ENCODE peak calls at places on chromosome X, in eight cellular contexts. One of them, this sample, is unnamed.

GRCh38 chrX:9940397-9940796 is 26.8 kb upstream of the CLDN34 start:
- DNase-seq in COR-L47: no peak
- DNase-seq in activated effector memory CD4-positive, alpha-beta T cell treated with Interleukin-2 at 50 U/mL for 16 hours: no peak
- DNase-seq in T1000: no peak
- DNase-seq in stimulated activated CD8-positive, alpha-beta memory T cell treated with anti-CD3 and anti-CD28 coated beads, Interleukin-4, amount 100 ng/mL, for 4 hours: no peak
- DNase-seq in COLO829: no peak
- DNase-seq in stomach: no peak
- DNase-seq in sciatic nerve: no peak
- DNase-seq in this sample: no peak

GRCh38 chrX:46588263-46588662 is 14.7 kb downstream of the CHST7 start:
- DNase-seq in sciatic nerve: no peak
- DNase-seq in stomach: no peak
- DNase-seq in activated effector memory CD4-positive, alpha-beta T cell treated with Interleukin-2 at 50 U/mL for 16 hours: no peak
- DNase-seq in COLO829: no peak
- DNase-seq in T1000: no peak
- DNase-seq in COR-L47: no peak
- DNase-seq in stimulated activated CD8-positive, alpha-beta memory T cell treated with anti-CD3 and anti-CD28 coated beads, Interleukin-4, amount 100 ng/mL, for 4 hours: no peak
- DNase-seq in this sample: no peak

GRCh38 chrX:8748855-8749254 is 16.9 kb upstream of the ANOS1 start:
- DNase-seq in T1000: peak
- DNase-seq in COLO829: peak
- DNase-seq in COR-L47: no peak
- DNase-seq in sciatic nerve: no peak
- DNase-seq in stomach: no peak
- DNase-seq in stimulated activated CD8-positive, alpha-beta memory T cell treated with anti-CD3 and anti-CD28 coated beads, Interleukin-4, amount 100 ng/mL, for 4 hours: no peak
- DNase-seq in activated effector memory CD4-positive, alpha-beta T cell treated with Interleukin-2 at 50 U/mL for 16 hours: no peak
- DNase-seq in this sample: no peak

GRCh38 chrX:258291-259040 is 22.7 kb upstream of the PLCXD1 start:
- DNase-seq in T1000: no peak
- DNase-seq in COLO829: no peak
- DNase-seq in activated effector memory CD4-positive, alpha-beta T cell treated with Interleukin-2 at 50 U/mL for 16 hours: no peak
- DNase-seq in sciatic nerve: no peak
- DNase-seq in COR-L47: no peak
- DNase-seq in stimulated activated CD8-positive, alpha-beta memory T cell treated with anti-CD3 and anti-CD28 coated beads, Interleukin-4, amount 100 ng/mL, for 4 hours: no peak
- DNase-seq in stomach: no peak
- DNase-seq in this sample: no peak

GRCh38 chrX:41301438-41301824 is 32.5 kb upstream of the DDX3X start:
- DNase-seq in activated effector memory CD4-positive, alpha-beta T cell treated with Interleukin-2 at 50 U/mL for 16 hours: no peak
- DNase-seq in stimulated activated CD8-positive, alpha-beta memory T cell treated with anti-CD3 and anti-CD28 coated beads, Interleukin-4, amount 100 ng/mL, for 4 hours: no peak
- DNase-seq in stomach: no peak
- DNase-seq in T1000: no peak
- DNase-seq in COR-L47: no peak
- DNase-seq in COLO829: no peak
- DNase-seq in sciatic nerve: no peak
- DNase-seq in this sample: no peak

GRCh38 chrX:20913760-20914159 is 460.5 kb upstream of the CNKSR2 start:
- DNase-seq in stimulated activated CD8-positive, alpha-beta memory T cell treated with anti-CD3 and anti-CD28 coated beads, Interleukin-4, amount 100 ng/mL, for 4 hours: no peak
- DNase-seq in activated effector memory CD4-positive, alpha-beta T cell treated with Interleukin-2 at 50 U/mL for 16 hours: no peak
- DNase-seq in stomach: no peak
- DNase-seq in sciatic nerve: no peak
- DNase-seq in COLO829: no peak
- DNase-seq in T1000: no peak
- DNase-seq in COR-L47: no peak
- DNase-seq in this sample: no peak

GRCh38 chrX:42684062-42684461 is 93.9 kb downstream of the PPP1R2C start:
- DNase-seq in stimulated activated CD8-positive, alpha-beta memory T cell treated with anti-CD3 and anti-CD28 coated beads, Interleukin-4, amount 100 ng/mL, for 4 hours: no peak
- DNase-seq in T1000: no peak
- DNase-seq in COR-L47: no peak
- DNase-seq in stomach: no peak
- DNase-seq in COLO829: no peak
- DNase-seq in activated effector memory CD4-positive, alpha-beta T cell treated with Interleukin-2 at 50 U/mL for 16 hours: no peak
- DNase-seq in sciatic nerve: no peak
- DNase-seq in this sample: no peak

GRCh38 chrX:47854474-47854873 is 17.8 kb downstream of the ZNF81 start:
- DNase-seq in COR-L47: no peak
- DNase-seq in stimulated activated CD8-positive, alpha-beta memory T cell treated with anti-CD3 and anti-CD28 coated beads, Interleukin-4, amount 100 ng/mL, for 4 hours: no peak
- DNase-seq in stomach: peak
- DNase-seq in sciatic nerve: peak
- DNase-seq in activated effector memory CD4-positive, alpha-beta T cell treated with Interleukin-2 at 50 U/mL for 16 hours: no peak
- DNase-seq in COLO829: no peak
- DNase-seq in T1000: no peak
- DNase-seq in this sample: no peak

GRCh38 chrX:68440940-68441339 is 7.6 kb upstream of the OPHN1 start:
- DNase-seq in T1000: peak
- DNase-seq in stimulated activated CD8-positive, alpha-beta memory T cell treated with anti-CD3 and anti-CD28 coated beads, Interleukin-4, amount 100 ng/mL, for 4 hours: no peak
- DNase-seq in sciatic nerve: peak
- DNase-seq in COR-L47: peak
- DNase-seq in COLO829: peak
- DNase-seq in stomach: peak
- DNase-seq in activated effector memory CD4-positive, alpha-beta T cell treated with Interleukin-2 at 50 U/mL for 16 hours: no peak
- DNase-seq in this sample: no peak

GRCh38 chrX:153853902-153854267 is 23.5 kb upstream of the PDZD4 start:
- DNase-seq in COLO829: no peak
- DNase-seq in COR-L47: no peak
- DNase-seq in stomach: peak
- DNase-seq in stimulated activated CD8-positive, alpha-beta memory T cell treated with anti-CD3 and anti-CD28 coated beads, Interleukin-4, amount 100 ng/mL, for 4 hours: no peak
- DNase-seq in T1000: no peak
- DNase-seq in sciatic nerve: no peak
- DNase-seq in activated effector memory CD4-positive, alpha-beta T cell treated with Interleukin-2 at 50 U/mL for 16 hours: no peak
- DNase-seq in this sample: no peak

GRCh38 chrX:137428777-137429564 is 137.0 kb upstream of the ZIC3 start:
- DNase-seq in T1000: no peak
- DNase-seq in sciatic nerve: no peak
- DNase-seq in COLO829: no peak
- DNase-seq in activated effector memory CD4-positive, alpha-beta T cell treated with Interleukin-2 at 50 U/mL for 16 hours: no peak
- DNase-seq in COR-L47: no peak
- DNase-seq in stimulated activated CD8-positive, alpha-beta memory T cell treated with anti-CD3 and anti-CD28 coated beads, Interleukin-4, amount 100 ng/mL, for 4 hours: no peak
- DNase-seq in stomach: no peak
- DNase-seq in this sample: no peak

GRCh38 chrX:154021131-154021611 is 1.5 kb upstream of the IRAK1 start:
- DNase-seq in COR-L47: no peak
- DNase-seq in activated effector memory CD4-positive, alpha-beta T cell treated with Interleukin-2 at 50 U/mL for 16 hours: no peak
- DNase-seq in stimulated activated CD8-positive, alpha-beta memory T cell treated with anti-CD3 and anti-CD28 coated beads, Interleukin-4, amount 100 ng/mL, for 4 hours: no peak
- DNase-seq in sciatic nerve: no peak
- DNase-seq in stomach: no peak
- DNase-seq in COLO829: no peak
- DNase-seq in T1000: no peak
- DNase-seq in this sample: no peak

GRCh38 chrX:9352683-9353430 is 112.0 kb upstream of the TBL1X start:
- DNase-seq in activated effector memory CD4-positive, alpha-beta T cell treated with Interleukin-2 at 50 U/mL for 16 hours: no peak
- DNase-seq in stimulated activated CD8-positive, alpha-beta memory T cell treated with anti-CD3 and anti-CD28 coated beads, Interleukin-4, amount 100 ng/mL, for 4 hours: no peak
- DNase-seq in COR-L47: no peak
- DNase-seq in sciatic nerve: no peak
- DNase-seq in stomach: peak
- DNase-seq in T1000: no peak
- DNase-seq in COLO829: peak
- DNase-seq in this sample: no peak

GRCh38 chrX:45518552-45518951 is 317.9 kb upstream of the DIPK2B start:
- DNase-seq in stimulated activated CD8-positive, alpha-beta memory T cell treated with anti-CD3 and anti-CD28 coated beads, Interleukin-4, amount 100 ng/mL, for 4 hours: no peak
- DNase-seq in activated effector memory CD4-positive, alpha-beta T cell treated with Interleukin-2 at 50 U/mL for 16 hours: no peak
- DNase-seq in stomach: no peak
- DNase-seq in T1000: no peak
- DNase-seq in COR-L47: no peak
- DNase-seq in sciatic nerve: no peak
- DNase-seq in COLO829: no peak
- DNase-seq in this sample: no peak

GRCh38 chrX:13167444-13168207 is 123.2 kb upstream of the FAM9C start:
- DNase-seq in sciatic nerve: no peak
- DNase-seq in T1000: no peak
- DNase-seq in stimulated activated CD8-positive, alpha-beta memory T cell treated with anti-CD3 and anti-CD28 coated beads, Interleukin-4, amount 100 ng/mL, for 4 hours: no peak
- DNase-seq in COLO829: peak
- DNase-seq in COR-L47: peak
- DNase-seq in activated effector memory CD4-positive, alpha-beta T cell treated with Interleukin-2 at 50 U/mL for 16 hours: no peak
- DNase-seq in stomach: no peak
- DNase-seq in this sample: no peak

GRCh38 chrX:27565992-27566391 is 24.2 kb upstream of the DCAF8L2 start:
- DNase-seq in stomach: no peak
- DNase-seq in activated effector memory CD4-positive, alpha-beta T cell treated with Interleukin-2 at 50 U/mL for 16 hours: no peak
- DNase-seq in COR-L47: no peak
- DNase-seq in stimulated activated CD8-positive, alpha-beta memory T cell treated with anti-CD3 and anti-CD28 coated beads, Interleukin-4, amount 100 ng/mL, for 4 hours: no peak
- DNase-seq in T1000: no peak
- DNase-seq in COLO829: no peak
- DNase-seq in sciatic nerve: no peak
- DNase-seq in this sample: no peak

GRCh38 chrX:97504435-97504834 is 620.7 kb downstream of the RPA4 start:
- DNase-seq in activated effector memory CD4-positive, alpha-beta T cell treated with Interleukin-2 at 50 U/mL for 16 hours: no peak
- DNase-seq in COLO829: no peak
- DNase-seq in stomach: no peak
- DNase-seq in sciatic nerve: no peak
- DNase-seq in T1000: no peak
- DNase-seq in COR-L47: no peak
- DNase-seq in stimulated activated CD8-positive, alpha-beta memory T cell treated with anti-CD3 and anti-CD28 coated beads, Interleukin-4, amount 100 ng/mL, for 4 hours: no peak
- DNase-seq in this sample: no peak

GRCh38 chrX:153766098-153766817 is 2.2 kb downstream of the PLXNB3 start:
- DNase-seq in stimulated activated CD8-positive, alpha-beta memory T cell treated with anti-CD3 and anti-CD28 coated beads, Interleukin-4, amount 100 ng/mL, for 4 hours: peak
- DNase-seq in stomach: no peak
- DNase-seq in sciatic nerve: peak
- DNase-seq in activated effector memory CD4-positive, alpha-beta T cell treated with Interleukin-2 at 50 U/mL for 16 hours: no peak
- DNase-seq in COLO829: peak
- DNase-seq in COR-L47: no peak
- DNase-seq in T1000: no peak
- DNase-seq in this sample: no peak

GRCh38 chrX:99172958-99173357 is 1237.1 kb downstream of the PCDH19 start:
- DNase-seq in COR-L47: no peak
- DNase-seq in T1000: no peak
- DNase-seq in stomach: no peak
- DNase-seq in COLO829: no peak
- DNase-seq in stimulated activated CD8-positive, alpha-beta memory T cell treated with anti-CD3 and anti-CD28 coated beads, Interleukin-4, amount 100 ng/mL, for 4 hours: no peak
- DNase-seq in sciatic nerve: no peak
- DNase-seq in activated effector memory CD4-positive, alpha-beta T cell treated with Interleukin-2 at 50 U/mL for 16 hours: no peak
- DNase-seq in this sample: no peak

GRCh38 chrX:127708155-127708554 is 344.0 kb downstream of the ACTRT1 start:
- DNase-seq in T1000: peak
- DNase-seq in COLO829: peak
- DNase-seq in stomach: no peak
- DNase-seq in sciatic nerve: no peak
- DNase-seq in activated effector memory CD4-positive, alpha-beta T cell treated with Interleukin-2 at 50 U/mL for 16 hours: no peak
- DNase-seq in stimulated activated CD8-positive, alpha-beta memory T cell treated with anti-CD3 and anti-CD28 coated beads, Interleukin-4, amount 100 ng/mL, for 4 hours: no peak
- DNase-seq in COR-L47: no peak
- DNase-seq in this sample: no peak

GRCh38 chrX:109732319-109732779 is 708 bp downstream of the ACSL4 start:
- DNase-seq in COLO829: no peak
- DNase-seq in stomach: no peak
- DNase-seq in stimulated activated CD8-positive, alpha-beta memory T cell treated with anti-CD3 and anti-CD28 coated beads, Interleukin-4, amount 100 ng/mL, for 4 hours: no peak
- DNase-seq in sciatic nerve: no peak
- DNase-seq in activated effector memory CD4-positive, alpha-beta T cell treated with Interleukin-2 at 50 U/mL for 16 hours: peak
- DNase-seq in COR-L47: no peak
- DNase-seq in T1000: no peak
- DNase-seq in this sample: no peak

GRCh38 chrX:13087322-13088154 is 43.1 kb upstream of the FAM9C start:
- DNase-seq in COLO829: peak
- DNase-seq in COR-L47: no peak
- DNase-seq in stimulated activated CD8-positive, alpha-beta memory T cell treated with anti-CD3 and anti-CD28 coated beads, Interleukin-4, amount 100 ng/mL, for 4 hours: no peak
- DNase-seq in sciatic nerve: no peak
- DNase-seq in activated effector memory CD4-positive, alpha-beta T cell treated with Interleukin-2 at 50 U/mL for 16 hours: no peak
- DNase-seq in T1000: no peak
- DNase-seq in stomach: no peak
- DNase-seq in this sample: no peak

GRCh38 chrX:150536455-150537116 is 31.8 kb upstream of the MTM1 start:
- DNase-seq in COLO829: no peak
- DNase-seq in stimulated activated CD8-positive, alpha-beta memory T cell treated with anti-CD3 and anti-CD28 coated beads, Interleukin-4, amount 100 ng/mL, for 4 hours: no peak
- DNase-seq in sciatic nerve: no peak
- DNase-seq in T1000: no peak
- DNase-seq in stomach: no peak
- DNase-seq in activated effector memory CD4-positive, alpha-beta T cell treated with Interleukin-2 at 50 U/mL for 16 hours: no peak
- DNase-seq in COR-L47: no peak
- DNase-seq in this sample: peak